ENCODE peak calls at places on chromosome 16, in five cellular contexts. V is tibial artery; M is right cardiac atrium; L is OCI-LY7; W is activated CD4-positive, alpha-beta T cell treated with anti-CD3 and anti-CD28 coated beads, Interleukin-2, amount 10 ng/mL, durations not matched to agents 7 days and 5 days. I is an unnamed sample.

GRCh38 chr16:937723-938122 is 33.1 kb downstream of the LMF1 start:
- DNase-seq in V (no peak), M (no peak), L (no peak), W (no peak), I (no peak)

GRCh38 chr16:50416388-50416787 is 47.6 kb upstream of the BRD7 start:
- DNase-seq in V (no peak), M (no peak), L (no peak), W (no peak), I (no peak)

GRCh38 chr16:67537636-67538591 is 9.3 kb downstream of the RIPOR1 start:
- DNase-seq in V (no peak), M (peak; percentile 81), L (peak; percentile 46), W (peak; percentile 63), I (peak; percentile 98)

GRCh38 chr16:69179255-69180010 is 7.5 kb upstream of the SNTB2 start:
- DNase-seq in V (peak; percentile 86), M (peak; percentile 82), L (no peak), W (no peak), I (no peak)

GRCh38 chr16:586047-586644 is 3.7 kb upstream of the RAB40C start:
- DNase-seq in V (no peak), M (no peak), L (no peak), W (no peak), I (no peak)

GRCh38 chr16:70661918-70662641 is 15.7 kb downstream of the IL34 start:
- DNase-seq in V (peak; percentile 74), M (no peak), L (no peak), W (no peak), I (no peak)

GRCh38 chr16:85472514-85472913 is 140.6 kb upstream of the GSE1 start:
- DNase-seq in V (no peak), M (no peak), L (no peak), W (no peak), I (no peak)

GRCh38 chr16:89732142-89732917 is 11.0 kb downstream of the ZNF276 start:
- DNase-seq in V (no peak), M (no peak), L (no peak), W (no peak), I (no peak)

GRCh38 chr16:1455190-1456171 is 11.1 kb upstream of the CCDC154 start:
- DNase-seq in V (no peak), M (no peak), L (no peak), W (no peak), I (no peak)

GRCh38 chr16:17277981-17278381 is 192.8 kb downstream of the XYLT1 start:
- DNase-seq in V (no peak), M (peak; percentile 24), L (peak; percentile 74), W (no peak), I (peak; percentile 53)

GRCh38 chr16:84582958-84583516 is 34.8 kb downstream of the COTL1 start:
- DNase-seq in V (no peak), M (no peak), L (no peak), W (no peak), I (no peak)

GRCh38 chr16:83742076-83742475 is 65.7 kb upstream of the HSBP1 start:
- DNase-seq in V (no peak), M (no peak), L (no peak), W (no peak), I (no peak)

GRCh38 chr16:58490100-58490499 is 9.8 kb upstream of the NDRG4 start:
- DNase-seq in V (no peak), M (no peak), L (no peak), W (no peak), I (no peak)

GRCh38 chr16:35908942-35909341 is 2449.5 kb downstream of the TP53TG3F start:
- DNase-seq in V (no peak), M (no peak), L (peak; percentile 3), W (no peak), I (no peak)

GRCh38 chr16:28610595-28611270 is 889 bp upstream of the SULT1A1 start:
- DNase-seq in V (no peak), M (no peak), L (no peak), W (no peak), I (no peak)

GRCh38 chr16:86457621-86458456 is 52.5 kb upstream of the FOXF1 start:
- DNase-seq in V (no peak), M (no peak), L (no peak), W (no peak), I (no peak)

GRCh38 chr16:9258423-9259051 is 167.1 kb downstream of the HAPSTR1 start:
- DNase-seq in V (no peak), M (peak; percentile 21), L (peak; percentile 70), W (peak; percentile 44), I (peak; percentile 31)

GRCh38 chr16:2236362-2237075 is at the start of gene DNASE1L2:
- DNase-seq in V (no peak), M (peak; percentile 50), L (no peak), W (no peak), I (no peak)

GRCh38 chr16:53099318-53100130 is 44.7 kb downstream of the CHD9 start:
- DNase-seq in V (peak; percentile 97), M (peak; percentile 96), L (peak; percentile 70), W (peak; percentile 53), I (no peak)

GRCh38 chr16:27720731-27721547 is 171.0 kb downstream of the KATNIP start:
- DNase-seq in V (no peak), M (peak; percentile 51), L (no peak), W (no peak), I (no peak)

I was measured in B cell.